ENCODE peak calls at places on chromosomes 3 and 15, in four cellular contexts. K, U, S and Q are unnamed samples. For H3K4me1, the result is how much of the 10 kb centered on the place peaks cover.

GRCh38 chr3:115876860-115877646 is 253.7 kb downstream of the GAP43 start:
- DNase-seq in K (no peak), U (no peak), S (no peak), Q (no peak)

GRCh38 chr3:57809609-57809968 is 53.5 kb downstream of the SLMAP start:
- DNase-seq in K (no peak), U (no peak), S (no peak), Q (no peak)

GRCh38 chr3:40800343-40800742 is 275.6 kb downstream of the ZNF621 start:
- DNase-seq in K (peak), U (no peak), S (peak), Q (no peak)

GRCh38 chr3:161268601-161269000 is 47.5 kb downstream of the NMD3 start:
- DNase-seq in K (no peak), U (no peak), S (no peak), Q (no peak)

GRCh38 chr15:38885477-38885952 is 320.9 kb upstream of the RASGRP1 start:
- DNase-seq in K (peak), U (no peak), S (no peak), Q (no peak)

GRCh38 chr3:197428117-197428761 is 127.5 kb downstream of the BDH1 start:
- DNase-seq in K (peak), U (no peak), S (peak), Q (no peak)

GRCh38 chr15:31975446-31976229 is 54.7 kb upstream of the CHRNA7 start:
- DNase-seq in K (no peak), U (no peak), S (no peak), Q (no peak)

GRCh38 chr3:98110191-98110908 is 20.2 kb upstream of the OR5H1 start:
- DNase-seq in K (no peak), U (no peak), S (no peak), Q (no peak)

GRCh38 chr3:189233225-189233858 is 61.6 kb downstream of the TPRG1 start:
- DNase-seq in K (peak), U (peak), S (peak), Q (peak)

GRCh38 chr3:10956531-10956930 is 36.0 kb upstream of the SLC6A1 start:
- DNase-seq in K (no peak), U (no peak), S (no peak), Q (no peak)

GRCh38 chr3:12135029-12135634 is 23.6 kb downstream of the TIMP4 start:
- DNase-seq in K (peak), U (peak), S (peak), Q (peak)

GRCh38 chr15:75929799-75930565 is 26.3 kb downstream of the FBXO22 start:
- DNase-seq in K (no peak), U (no peak), S (no peak), Q (no peak)

GRCh38 chr15:51883436-51883835 is 54.0 kb downstream of the TMOD3 start:
- DNase-seq in K (peak), U (no peak), S (peak), Q (no peak)

GRCh38 chr3:93973160-93974126 is at the start of gene PROS1:
- DNase-seq in K (peak), U (peak), S (peak), Q (peak)

GRCh38 chr15:70802629-70803028 is 39.3 kb upstream of the UACA start:
- DNase-seq in K (peak), U (no peak), S (peak), Q (no peak)

GRCh38 chr3:62329970-62330369 is 43.4 kb downstream of the FEZF2 start:
- DNase-seq in K (no peak), U (no peak), S (no peak), Q (no peak)

GRCh38 chr15:70478251-70478990 is 284.9 kb downstream of the UACA start:
- DNase-seq in K (no peak), U (no peak), S (no peak), Q (no peak)

GRCh38 chr3:30954431-30954830 is 60.0 kb upstream of the GADL1 start:
- DNase-seq in K (no peak), U (no peak), S (no peak), Q (no peak)

GRCh38 chr3:122533931-122534334 is 19.2 kb upstream of the KPNA1 start:
- DNase-seq in K (peak), U (no peak), S (peak), Q (no peak)

GRCh38 chr15:31574761-31575160 is 248.1 kb downstream of the KLF13 start:
- DNase-seq in K (no peak), U (no peak), S (no peak), Q (no peak)

GRCh38 chr3:126895178-126896066 is 87.5 kb upstream of the PLXNA1 start:
- DNase-seq in K (peak), U (no peak), S (peak), Q (no peak)

GRCh38 chr15:72864681-72865080 is 81.1 kb upstream of the ADPGK start:
- DNase-seq in K (no peak), U (no peak), S (no peak), Q (no peak)

GRCh38 chr3:117788086-117788485 is 1078.5 kb downstream of the TUSC7 start:
- DNase-seq in K (peak), U (no peak), S (peak), Q (no peak)

GRCh38 chr3:152030320-152030719 is 156.9 kb downstream of the SUCNR1 start:
- DNase-seq in K (no peak), U (no peak), S (no peak), Q (no peak)

GRCh38 chr15:68279779-68280745 is 2.5 kb downstream of the FEM1B start:
- DNase-seq in K (no peak), U (no peak), S (no peak), Q (no peak)

GRCh38 chr15:68283401-68283800 is 5.9 kb downstream of the FEM1B start:
- DNase-seq in K (no peak), U (no peak), S (no peak), Q (no peak)

GRCh38 chr15:68279218-68279533 is 1.6 kb downstream of the FEM1B start:
- DNase-seq in K (no peak), U (no peak), S (no peak), Q (no peak)

GRCh38 chr15:68278345-68279217 is 1.0 kb downstream of the FEM1B start:
- DNase-seq in K (peak), U (peak), S (peak), Q (no peak)

DNA sequence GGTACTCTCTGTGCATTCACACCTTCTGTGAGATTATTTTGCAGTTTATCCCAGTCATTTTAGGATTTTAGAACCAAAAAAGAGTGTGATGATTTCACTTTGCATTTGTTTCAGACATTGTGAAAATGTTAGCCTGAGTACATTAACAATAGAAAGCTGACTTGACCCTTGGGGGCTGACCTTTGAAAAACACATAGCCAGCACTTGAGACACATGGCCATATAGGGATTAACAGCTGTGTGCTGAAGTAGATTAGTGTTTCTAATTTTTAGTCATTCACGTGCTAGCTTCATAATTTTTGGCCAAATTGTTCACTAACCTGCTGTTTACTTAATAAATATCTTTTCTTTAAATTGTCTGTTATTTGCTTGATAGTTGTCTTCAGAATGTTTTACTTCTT is 3.5 kb downstream of the FEM1B start:
- DNase-seq in K (no peak), U (no peak), S (no peak), Q (no peak)
- H3K4me1 ChIP-seq in K (under half), U (under half), S (under half), Q (under half)

GRCh38 chr15:66846811-66847210 is 144.8 kb downstream of the SMAD6 start:
- DNase-seq in K (no peak), U (peak), S (no peak), Q (no peak)
- H2AK5ac ChIP-seq in K (no peak), U (no peak), S (no peak), Q (no peak)

DNA sequence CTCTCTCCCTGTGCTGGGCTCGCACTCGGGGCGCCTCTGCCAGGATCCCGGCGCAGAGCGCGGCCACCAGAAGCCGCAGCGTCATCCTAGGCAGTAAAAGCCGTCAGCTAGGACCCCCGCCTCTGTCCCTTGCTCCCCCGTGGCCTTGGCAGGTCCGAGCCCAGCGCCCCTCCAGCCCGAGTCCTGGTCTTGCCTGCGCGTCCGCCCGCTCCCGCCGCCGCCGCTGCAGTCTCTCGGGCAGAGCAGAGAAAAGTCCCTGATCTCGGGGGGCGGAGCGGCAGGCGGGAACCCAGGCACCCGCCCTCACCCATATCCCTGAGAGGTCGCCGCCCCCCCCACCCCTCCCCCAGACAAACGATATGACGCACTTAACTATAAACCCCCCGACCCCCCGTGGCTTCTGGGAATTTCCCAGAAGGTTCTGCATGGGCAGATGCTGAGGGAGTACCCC is at the start of gene COL7A1:
- DNase-seq in K (no peak), U (peak), S (no peak), Q (no peak)
- H3K4me1 ChIP-seq in K (half or more), U (under half), S (half or more), Q (under half)

GRCh38 chr3:53803124-53803815 is 42.9 kb downstream of the CHDH start:
- DNase-seq in K (no peak), U (no peak), S (no peak), Q (no peak)
- H2AK5ac ChIP-seq in K (no peak), U (no peak), S (no peak), Q (no peak)

GRCh38 chr3:81716870-81717509 is 44.5 kb downstream of the GBE1 start:
- DNase-seq in K (peak), U (no peak), S (peak), Q (no peak)

GRCh38 chr3:81709606-81710005 is 51.8 kb downstream of the GBE1 start:
- DNase-seq in K (no peak), U (no peak), S (no peak), Q (no peak)

GRCh38 chr3:81718311-81718710 is 43.1 kb downstream of the GBE1 start:
- DNase-seq in K (no peak), U (no peak), S (no peak), Q (no peak)

DNA sequence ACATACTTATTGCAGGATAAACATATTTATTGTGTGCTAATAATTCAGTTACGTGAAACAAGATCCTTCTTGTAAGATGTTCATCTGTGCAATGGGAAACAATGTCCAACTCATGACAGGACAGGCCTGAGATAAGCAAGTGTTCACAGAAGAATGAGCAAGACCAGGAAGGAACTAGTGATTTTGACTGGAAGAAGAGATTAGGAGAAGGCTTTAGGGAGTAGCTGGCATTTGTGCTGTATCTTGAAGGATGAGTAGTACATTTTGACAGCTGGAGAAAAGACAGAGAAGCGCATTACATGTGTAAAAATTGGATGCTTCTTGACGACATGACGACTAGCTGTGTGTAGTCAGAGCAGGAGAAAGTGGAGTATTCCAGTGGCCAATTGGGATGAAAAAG is 48.4 kb downstream of the GBE1 start:
- DNase-seq in K (peak), U (no peak), S (no peak), Q (no peak)
- H3K4me1 ChIP-seq in K (under half), U (under half), S (under half), Q (under half)

GRCh38 chr3:46091971-46092703 is 64.9 kb upstream of the XCR1 start:
- DNase-seq in K (no peak), U (no peak), S (no peak), Q (no peak)

GRCh38 chr3:46090161-46090591 is 62.9 kb upstream of the XCR1 start:
- DNase-seq in K (peak), U (no peak), S (no peak), Q (no peak)

GRCh38 chr3:46092704-46093085 is 65.4 kb upstream of the XCR1 start:
- DNase-seq in K (no peak), U (no peak), S (no peak), Q (no peak)

GRCh38 chr3:46089237-46090011 is 62.1 kb upstream of the XCR1 start:
- DNase-seq in K (peak), U (no peak), S (peak), Q (no peak)

GRCh38 chr3:46091046-46091445 is 63.8 kb upstream of the XCR1 start:
- DNase-seq in K (no peak), U (no peak), S (no peak), Q (no peak)
- H2AK5ac ChIP-seq in K (no peak), U (no peak), S (no peak), Q (no peak)

GRCh38 chr3:159853506-159853864 is 135.2 kb upstream of the IL12A start:
- DNase-seq in K (no peak), U (no peak), S (no peak), Q (no peak)
- H3K4me1 ChIP-seq in K (under half), U (under half), S (under half), Q (under half)

GRCh38 chr3:124882749-124883148 is 4.4 kb downstream of the ITGB5 start:
- DNase-seq in K (peak), U (no peak), S (peak), Q (no peak)
- H2AK5ac ChIP-seq in K (peak), U (no peak), S (peak), Q (peak)

DNA sequence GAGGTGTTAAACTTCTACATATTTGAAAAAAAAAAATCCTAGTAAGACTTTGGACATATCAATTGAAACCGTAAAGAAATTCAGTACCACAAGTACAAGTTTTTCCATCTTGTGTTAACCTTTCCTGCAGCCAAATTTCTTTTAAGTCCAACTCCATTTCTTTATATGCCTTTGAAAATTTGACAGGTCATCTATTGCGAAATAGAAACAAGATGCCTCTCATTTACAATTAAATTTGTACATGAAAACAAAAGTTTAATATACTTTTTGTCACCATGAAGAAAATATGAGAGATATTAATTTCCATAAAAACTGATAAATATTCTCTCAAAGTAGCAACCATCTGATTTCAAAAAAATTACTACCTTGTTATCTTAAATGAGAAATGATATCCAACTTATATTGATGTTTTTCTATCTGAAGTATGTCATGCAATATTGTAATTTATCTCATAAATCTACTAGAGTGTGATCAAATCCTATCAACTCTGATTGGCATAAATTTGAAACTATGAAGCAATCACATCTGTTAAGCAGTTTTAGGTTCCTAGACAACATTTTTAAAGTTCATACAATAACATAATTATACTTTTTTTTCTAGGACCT is 68.2 kb downstream of the TBC1D5 start:
- DNase-seq in K (no peak), U (no peak), S (no peak), Q (no peak)
- H3K4me1 ChIP-seq in K (under half), U (under half), S (under half), Q (under half)

DNA sequence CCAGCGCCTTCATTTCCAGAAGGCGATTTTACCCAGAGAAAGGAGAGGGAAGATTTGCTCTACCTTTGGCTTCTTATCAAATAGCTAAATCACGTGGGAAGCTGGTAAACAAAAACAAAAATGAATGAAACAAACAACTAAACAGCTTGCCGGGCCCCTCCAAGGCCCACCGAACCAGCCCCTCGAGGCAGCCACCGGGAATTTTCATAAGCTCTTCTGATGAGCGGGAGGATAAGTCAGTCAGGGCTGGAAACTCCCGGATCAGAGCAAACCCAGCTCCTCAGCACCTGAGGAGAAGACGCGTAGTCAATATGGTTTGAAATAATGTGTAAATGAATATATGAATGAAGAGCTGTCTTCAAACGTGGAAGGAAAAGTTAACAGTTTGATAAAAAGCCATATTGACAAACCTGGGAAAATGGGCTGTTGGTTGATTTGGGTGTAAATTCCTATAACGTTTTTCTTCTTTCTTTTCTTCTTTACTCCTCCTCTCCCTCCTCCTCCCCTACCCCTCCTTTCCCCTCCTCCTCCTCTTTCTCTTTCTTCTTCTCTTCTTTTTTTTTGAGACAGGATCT is 10.7 kb downstream of the RPLP1 start:
- DNase-seq in K (no peak), U (no peak), S (no peak), Q (no peak)
- H2AK5ac ChIP-seq in K (no peak), U (no peak), S (peak), Q (no peak)